ENCODE peak calls at places on chromosomes 5 and 9, in nine cellular contexts. E, S, D, T, A, O, W, V and G are unnamed samples.

GRCh38 chr5:118952992-118953651 is 35.2 kb downstream of the DTWD2 start:
- DNase-seq in E (no peak), O (peak), W (peak), A (no peak), S (no peak), V (no peak), D (no peak), T (no peak), G (no peak)

GRCh38 chr5:52783226-52783959 is 4.3 kb upstream of the ITGA1 start:
- DNase-seq in T (no peak), A (no peak), O (no peak), V (no peak), E (no peak), D (no peak), W (peak), S (no peak), G (peak)

GRCh38 chr9:12640021-12640587 is 53.1 kb upstream of the TYRP1 start:
- DNase-seq in V (peak), A (peak), O (peak), S (no peak), W (peak), D (no peak), T (no peak), E (no peak), G (peak)

GRCh38 chr5:95078868-95079267 is 206.0 kb downstream of the MCTP1 start:
- DNase-seq in E (no peak), S (no peak), W (no peak), D (no peak), V (no peak), T (no peak), O (no peak), A (no peak), G (no peak)

GRCh38 chr9:93096131-93096802 is at the start of gene CARD19:
- DNase-seq in S (no peak), T (no peak), D (peak), W (peak), A (peak), V (no peak), O (peak), E (peak), G (peak)

GRCh38 chr9:109918359-109919163 is 138.6 kb downstream of the PALM2AKAP2 start:
- DNase-seq in E (peak), A (peak), V (peak), T (no peak), D (no peak), O (no peak), S (no peak), W (no peak), G (peak)

GRCh38 chr9:37778534-37778933 is 6.3 kb downstream of the EXOSC3 start:
- DNase-seq in E (no peak), O (no peak), T (no peak), S (no peak), D (no peak), V (no peak), W (no peak), A (no peak), G (no peak)

GRCh38 chr5:126938461-126938860 is 91.9 kb downstream of the MARCHF3 start:
- DNase-seq in D (no peak), W (peak), E (no peak), V (peak), T (no peak), A (no peak), O (peak), S (no peak), G (peak)

GRCh38 chr9:97852399-97853055 is 499 bp upstream of the FOXE1 start:
- DNase-seq in V (no peak), D (no peak), A (no peak), E (no peak), W (no peak), O (no peak), T (no peak), S (no peak), G (no peak)

GRCh38 chr5:39578887-39579497 is 154.2 kb upstream of the DAB2 start:
- DNase-seq in A (peak), D (no peak), T (no peak), O (peak), E (no peak), W (no peak), S (no peak), V (no peak), G (peak)

GRCh38 chr5:174996941-174997340 is 272.6 kb downstream of the MSX2 start:
- DNase-seq in T (no peak), W (no peak), E (no peak), V (no peak), A (no peak), D (no peak), O (no peak), S (no peak), G (no peak)

GRCh38 chr9:130825051-130825651 is 9.9 kb upstream of the ABL1 start:
- DNase-seq in V (peak), W (peak), E (peak), S (no peak), T (no peak), D (no peak), O (peak), A (peak), G (no peak)

GRCh38 chr9:22463205-22463604 is 16.6 kb downstream of the DMRTA1 start:
- DNase-seq in A (no peak), O (no peak), D (no peak), V (no peak), S (no peak), W (peak), E (no peak), T (no peak), G (no peak)

GRCh38 chr5:163005949-163006348 is 431.4 kb upstream of the CCNG1 start:
- DNase-seq in W (peak), T (no peak), D (no peak), O (no peak), A (no peak), V (no peak), S (no peak), E (no peak), G (no peak)

GRCh38 chr9:102669220-102669619 is 325.9 kb upstream of the CYLC2 start:
- DNase-seq in V (no peak), E (no peak), D (no peak), W (no peak), A (no peak), O (no peak), T (no peak), S (no peak), G (no peak)

GRCh38 chr5:112119527-112119926 is 299.6 kb downstream of the EPB41L4A start:
- DNase-seq in S (no peak), D (no peak), T (no peak), V (no peak), W (no peak), E (no peak), O (no peak), A (no peak), G (no peak)

GRCh38 chr5:74679968-74680367 is 5.1 kb upstream of the HEXB start:
- DNase-seq in O (peak), W (peak), V (no peak), S (no peak), T (no peak), E (no peak), D (no peak), A (no peak), G (no peak)

GRCh38 chr9:20990867-20991266 is 40.6 kb downstream of the HACD4 start:
- DNase-seq in A (no peak), T (no peak), O (no peak), V (no peak), D (no peak), E (no peak), W (no peak), S (no peak), G (no peak)

GRCh38 chr9:80586786-80587185 is 1015.0 kb downstream of the TLE4 start:
- DNase-seq in D (no peak), S (no peak), E (no peak), T (no peak), W (no peak), O (no peak), A (no peak), V (no peak), G (no peak)

GRCh38 chr5:177134653-177135225 is 1.2 kb downstream of the NSD1 start:
- DNase-seq in D (no peak), E (no peak), V (no peak), S (no peak), O (no peak), W (no peak), A (peak), T (no peak), G (no peak)

GRCh38 chr5:122434547-122434946 is 122.5 kb downstream of the SNCAIP start:
- DNase-seq in A (no peak), D (no peak), W (no peak), O (no peak), S (no peak), V (no peak), E (no peak), T (no peak), G (no peak)

GRCh38 chr5:178152491-178153444 is 917 bp downstream of the NHP2 start:
- DNase-seq in W (no peak), A (no peak), O (peak), V (no peak), E (no peak), D (no peak), T (no peak), S (no peak), G (no peak)

GRCh38 chr9:110056062-110056461 is 151.9 kb downstream of the C9orf152 start:
- DNase-seq in D (no peak), W (no peak), O (no peak), E (no peak), S (no peak), T (no peak), A (no peak), V (no peak), G (peak)

GRCh38 chr5:55917402-55918096 is 66.4 kb downstream of the IL31RA start:
- DNase-seq in V (no peak), S (no peak), O (no peak), W (no peak), E (peak), D (no peak), A (no peak), T (no peak), G (no peak)

GRCh38 chr9:121277518-121278275 is 9.7 kb downstream of the GSN start:
- DNase-seq in O (peak), S (no peak), D (no peak), W (no peak), E (no peak), A (no peak), V (peak), T (no peak), G (no peak)

GRCh38 chr5:176743136-176743827 is 67.1 kb upstream of the UNC5A start:
- DNase-seq in W (no peak), V (no peak), A (peak), E (peak), O (no peak), D (no peak), S (no peak), T (peak), G (no peak)

GRCh38 chr9:127505396-127506116 is 54.2 kb downstream of the LRSAM1 start:
- DNase-seq in W (no peak), E (no peak), A (peak), T (no peak), O (no peak), D (peak), S (no peak), V (no peak), G (peak)

GRCh38 chr9:2127486-2127885 is 112.3 kb downstream of the SMARCA2 start:
- DNase-seq in T (no peak), V (no peak), A (no peak), W (peak), S (no peak), E (no peak), D (no peak), O (peak), G (no peak)

GRCh38 chr5:149837680-149838269 is 106.8 kb downstream of the PDE6A start:
- DNase-seq in W (peak), S (peak), E (peak), A (peak), D (no peak), O (peak), V (no peak), T (no peak), G (peak)

GRCh38 chr5:54651482-54652076 is 134.0 kb downstream of the SNX18 start:
- DNase-seq in S (no peak), A (peak), E (no peak), O (peak), V (no peak), D (no peak), T (no peak), W (no peak), G (peak)

GRCh38 chr9:19828586-19828985 is 39.7 kb upstream of the SLC24A2 start:
- DNase-seq in T (no peak), W (no peak), O (no peak), A (peak), S (no peak), E (no peak), V (no peak), D (no peak), G (no peak)

GRCh38 chr9:112028242-112029221 is 131.9 kb downstream of the UGCG start:
- DNase-seq in E (no peak), O (no peak), A (no peak), D (peak), T (no peak), W (no peak), V (no peak), S (no peak), G (no peak)